ENCODE peak calls at places on chromosomes 5 and 9, in ten cellular contexts. Y, G, F, E, R, Z, Q, U, A and T are unnamed samples.

GRCh38 chr5:8908055-8908683 is 637.7 kb downstream of the SEMA5A start:
- DNase-seq in F (peak), E (peak), R (peak), G (peak), Q (peak), Y (no peak), A (no peak), Z (no peak), U (peak), T (peak)

GRCh38 chr9:70677336-70677735 is 262.9 kb upstream of the KLF9 start:
- DNase-seq in Q (no peak), G (no peak), E (peak), R (no peak), Z (no peak), A (no peak), U (no peak), F (no peak), Y (no peak), T (peak)

GRCh38 chr5:125142439-125142838 is 396.0 kb upstream of the ZNF608 start:
- DNase-seq in F (no peak), Z (no peak), U (no peak), Y (no peak), G (peak), A (no peak), R (no peak), E (no peak), Q (peak), T (no peak)

GRCh38 chr5:73624888-73625287 is 1.1 kb upstream of the ARHGEF28 start:
- DNase-seq in U (no peak), F (no peak), Q (no peak), G (no peak), Z (no peak), Y (no peak), E (no peak), R (no peak), A (no peak), T (no peak)

GRCh38 chr9:3746296-3747275 is 220.8 kb upstream of the RFX3 start:
- DNase-seq in Y (no peak), R (no peak), Z (no peak), A (no peak), U (no peak), Q (peak), E (peak), G (peak), F (peak), T (peak)

GRCh38 chr9:18798518-18799290 is 234.3 kb downstream of the SAXO1 start:
- DNase-seq in F (no peak), Z (no peak), Q (no peak), A (no peak), E (no peak), U (no peak), R (no peak), G (no peak), Y (no peak), T (no peak)

GRCh38 chr9:108903437-108904103 is 30.4 kb downstream of the ELP1 start:
- DNase-seq in F (no peak), A (no peak), G (peak), R (no peak), E (no peak), Q (peak), Z (no peak), Y (no peak), U (no peak), T (peak)

GRCh38 chr5:134247825-134248224 is 22.0 kb upstream of the PPP2CA start:
- DNase-seq in Z (no peak), R (no peak), Y (no peak), G (no peak), Q (no peak), F (no peak), E (no peak), U (no peak), A (no peak), T (no peak)

GRCh38 chr9:119959846-119960545 is 590.8 kb upstream of the BRINP1 start:
- DNase-seq in Y (no peak), R (no peak), G (no peak), U (no peak), Q (peak), A (no peak), F (no peak), E (no peak), Z (no peak), T (no peak)

GRCh38 chr9:133943781-133944745 is 48.1 kb downstream of the VAV2 start:
- DNase-seq in A (no peak), R (peak), Q (no peak), F (no peak), Z (no peak), E (no peak), U (no peak), Y (no peak), G (peak), T (no peak)

GRCh38 chr5:157345067-157345466 is 79.1 kb downstream of the CYFIP2 start:
- DNase-seq in G (no peak), Q (no peak), A (no peak), R (no peak), Z (no peak), U (no peak), Y (no peak), E (no peak), F (no peak), T (no peak)

GRCh38 chr5:90386099-90386710 is 23.4 kb downstream of the CETN3 start:
- DNase-seq in U (no peak), A (no peak), F (no peak), Z (no peak), R (peak), Q (peak), G (peak), E (peak), Y (no peak), T (peak)

GRCh38 chr5:149392718-149393117 is 13.6 kb upstream of the IL17B start:
- DNase-seq in G (peak), Y (no peak), Q (peak), F (no peak), R (no peak), E (no peak), U (no peak), Z (no peak), A (no peak), T (peak)

GRCh38 chr9:93267681-93268505 is 84.0 kb downstream of the WNK2 start:
- DNase-seq in E (peak), Y (no peak), R (peak), Z (no peak), F (no peak), Q (no peak), U (no peak), G (no peak), A (no peak), T (no peak)

GRCh38 chr9:128835246-128836210 is 5.9 kb upstream of the SPOUT1 start:
- DNase-seq in A (no peak), E (no peak), F (no peak), Y (no peak), U (no peak), G (no peak), R (no peak), Q (no peak), Z (no peak), T (no peak)

GRCh38 chr9:133956520-133957076 is 35.5 kb downstream of the VAV2 start:
- DNase-seq in Q (no peak), U (no peak), F (no peak), G (no peak), Y (no peak), R (peak), Z (no peak), E (peak), A (no peak), T (peak)

GRCh38 chr9:132011309-132011708 is 68.4 kb downstream of the MED27 start:
- DNase-seq in A (no peak), R (no peak), U (no peak), E (no peak), Q (no peak), G (no peak), Z (no peak), Y (no peak), F (no peak), T (no peak)

GRCh38 chr9:107280543-107280942 is 2.5 kb upstream of the RAD23B start:
- DNase-seq in R (no peak), G (peak), U (no peak), A (no peak), E (no peak), Q (peak), Z (no peak), F (no peak), Y (no peak), T (no peak)

GRCh38 chr9:123074627-123075026 is 41.2 kb downstream of the GPR21 start:
- DNase-seq in R (no peak), Q (no peak), Y (no peak), F (no peak), G (no peak), U (no peak), E (no peak), Z (no peak), A (no peak), T (no peak)

GRCh38 chr9:7137040-7137439 is 379.3 kb downstream of the KDM4C start:
- DNase-seq in U (no peak), A (no peak), Z (no peak), Q (no peak), G (no peak), R (no peak), Y (no peak), E (no peak), F (no peak), T (no peak)

GRCh38 chr9:7137571-7137970 is 379.8 kb downstream of the KDM4C start:
- DNase-seq in Q (no peak), U (no peak), G (no peak), F (no peak), R (no peak), Z (no peak), E (no peak), Y (no peak), A (no peak), T (no peak)

GRCh38 chr9:7143801-7144200 is 386.0 kb downstream of the KDM4C start:
- DNase-seq in U (no peak), Z (no peak), E (no peak), F (no peak), Y (no peak), Q (no peak), G (no peak), A (no peak), R (no peak), T (no peak)

GRCh38 chr9:7140401-7140800 is 382.6 kb downstream of the KDM4C start:
- DNase-seq in U (no peak), E (no peak), F (no peak), G (no peak), R (no peak), Q (no peak), A (no peak), Z (no peak), Y (no peak), T (no peak)

GRCh38 chr9:7139886-7140285 is 382.1 kb downstream of the KDM4C start:
- DNase-seq in E (no peak), Q (no peak), A (no peak), R (no peak), Y (no peak), F (no peak), Z (no peak), G (no peak), U (no peak), T (no peak)
- H3K4me3 ChIP-seq in E (no peak), Q (no peak), A (no peak), R (no peak), Y (no peak), F (no peak), Z (no peak), G (no peak), U (no peak), T (no peak)

GRCh38 chr5:174157048-174157447 is 111.5 kb downstream of the NSG2 start:
- DNase-seq in U (no peak), Y (no peak), A (no peak), R (no peak), F (no peak), Q (no peak), E (no peak), Z (no peak), G (no peak), T (no peak)
- TF ChIP-seq CTCF in U (no peak), Y (no peak), A (no peak), R (no peak), F (no peak), Q (no peak), E (no peak), Z (no peak), G (no peak), T (no peak)

GRCh38 chr5:14447958-14448881 is 133.4 kb upstream of the OTULINL start:
- DNase-seq in Z (no peak), G (no peak), R (peak), A (no peak), E (no peak), Q (peak), U (no peak), Y (no peak), F (peak), T (peak)
- H3K4me3 ChIP-seq in Z (no peak), G (no peak), R (peak), A (no peak), E (no peak), Q (no peak), U (no peak), Y (no peak), F (no peak), T (no peak)

GRCh38 chr9:34891386-34891785 is 66.7 kb upstream of the PHF24 start:
- DNase-seq in F (no peak), Q (peak), G (peak), Z (no peak), E (no peak), Y (no peak), A (no peak), U (peak), R (no peak), T (no peak)

GRCh38 chr9:34898846-34899245 is 59.2 kb upstream of the PHF24 start:
- DNase-seq in R (no peak), Y (no peak), U (no peak), F (no peak), E (no peak), G (no peak), Z (no peak), Q (no peak), A (no peak), T (no peak)

GRCh38 chr9:34892886-34893285 is 65.2 kb upstream of the PHF24 start:
- DNase-seq in A (no peak), E (no peak), R (no peak), F (no peak), Y (no peak), Z (no peak), Q (no peak), G (no peak), U (no peak), T (no peak)

GRCh38 chr9:34899535-34900158 is 58.4 kb upstream of the PHF24 start:
- DNase-seq in Q (peak), R (peak), E (peak), F (peak), G (peak), Z (peak), A (peak), Y (peak), U (peak), T (peak)

DNA sequence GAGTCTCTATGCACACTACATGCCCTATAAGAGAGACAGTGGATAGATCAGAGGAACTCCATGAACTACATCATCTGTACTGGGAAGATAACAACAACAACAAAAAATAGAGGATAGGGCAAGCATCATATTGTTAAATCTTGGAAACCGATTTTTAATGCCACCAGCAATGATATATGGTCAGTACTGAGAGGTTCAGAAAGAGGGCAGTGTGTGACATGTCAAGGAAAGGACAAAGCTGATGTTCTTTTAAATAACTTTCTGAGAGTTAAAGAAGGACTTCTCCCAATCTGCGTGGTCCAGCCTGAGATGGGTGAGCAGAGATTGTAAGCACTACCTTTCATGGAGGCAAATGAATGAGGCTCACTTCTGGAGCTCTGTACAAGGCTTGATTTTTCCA is 62.0 kb upstream of the PHF24 start:
- DNase-seq in Z (no peak), R (no peak), Q (no peak), Y (no peak), A (no peak), F (no peak), U (no peak), G (no peak), E (no peak), T (no peak)
- TF ChIP-seq CTCF in Z (no peak), R (no peak), Q (peak), Y (no peak), A (no peak), F (peak), U (peak), G (no peak), E (no peak), T (no peak)

DNA sequence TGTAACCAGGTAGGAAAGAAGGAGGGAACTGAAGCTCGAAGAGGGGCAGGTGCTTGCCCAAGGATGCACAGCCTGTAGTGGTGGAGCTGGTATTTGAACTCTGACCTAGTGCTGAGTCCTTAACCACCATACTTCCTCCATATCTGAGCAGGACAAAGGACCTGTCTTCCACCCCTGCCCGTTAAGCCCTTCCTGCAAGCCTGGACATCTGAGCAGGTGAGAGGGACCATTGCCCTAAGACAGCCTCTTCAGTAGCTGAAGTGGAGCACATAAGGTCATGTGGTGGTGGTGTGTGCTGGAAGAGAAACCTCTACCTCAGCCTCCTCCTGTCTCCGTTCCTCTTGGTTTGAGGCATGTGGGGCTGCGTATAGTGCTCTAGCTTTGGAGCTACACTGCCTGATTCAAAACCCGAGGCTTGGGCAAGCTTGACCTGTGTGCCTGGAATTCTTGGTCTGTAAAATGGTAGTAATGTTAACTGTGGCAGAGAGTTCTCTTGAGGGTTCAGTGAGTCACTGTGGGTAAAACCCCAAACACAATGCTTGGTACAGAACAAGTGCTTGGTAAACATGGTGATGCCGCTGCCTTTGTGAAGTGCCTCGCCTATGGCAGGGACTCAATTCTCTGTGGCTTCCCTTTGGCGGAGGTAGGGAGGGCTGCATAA is 7.4 kb downstream of the GALNT10 start:
- DNase-seq in Y (no peak), R (no peak), G (peak), E (no peak), F (peak), Z (peak), U (no peak), Q (peak), A (peak), T (no peak)
- H3K4me3 ChIP-seq in Y (no peak), R (no peak), G (no peak), E (no peak), F (no peak), Z (no peak), U (no peak), Q (no peak), A (no peak), T (no peak)

GRCh38 chr9:84782228-84782866 is 112.8 kb downstream of the NTRK2 start:
- DNase-seq in E (no peak), F (peak), U (no peak), Y (no peak), Z (no peak), G (peak), A (no peak), Q (peak), R (no peak), T (no peak)

GRCh38 chr9:84778537-84778936 is 109.0 kb downstream of the NTRK2 start:
- DNase-seq in U (no peak), Y (no peak), A (no peak), G (no peak), Z (no peak), Q (no peak), F (no peak), R (no peak), E (no peak), T (no peak)

GRCh38 chr9:84780385-84780784 is 110.9 kb downstream of the NTRK2 start:
- DNase-seq in R (no peak), Y (no peak), U (no peak), Z (no peak), F (no peak), Q (no peak), A (no peak), E (no peak), G (no peak), T (no peak)

GRCh38 chr9:84779892-84780291 is 110.4 kb downstream of the NTRK2 start:
- DNase-seq in A (no peak), Q (peak), U (no peak), E (no peak), R (no peak), G (no peak), F (no peak), Y (no peak), Z (no peak), T (no peak)

GRCh38 chr9:84781431-84781830 is 111.9 kb downstream of the NTRK2 start:
- DNase-seq in U (no peak), F (peak), A (no peak), R (peak), Q (peak), Y (no peak), E (no peak), G (peak), Z (no peak), T (no peak)
- TF ChIP-seq CTCF in U (peak), F (peak), A (peak), R (peak), Q (peak), Y (no peak), E (peak), G (peak), Z (no peak), T (peak)

GRCh38 chr5:139394654-139395566 is at the start of gene PROB1:
- DNase-seq in A (no peak), Y (no peak), F (no peak), U (no peak), Q (no peak), E (no peak), G (no peak), Z (no peak), R (no peak), T (no peak)

GRCh38 chr5:139392324-139392677 is 2.6 kb upstream of the MZB1 start:
- DNase-seq in Y (no peak), G (no peak), E (no peak), U (no peak), R (no peak), Z (no peak), A (no peak), F (no peak), Q (no peak), T (no peak)

GRCh38 chr5:139392678-139393496 is 2.0 kb downstream of the PROB1 start:
- DNase-seq in A (peak), R (peak), Q (peak), F (peak), G (peak), E (peak), Z (peak), U (no peak), Y (no peak), T (no peak)

GRCh38 chr5:139394123-139394653 is 716 bp downstream of the PROB1 start:
- DNase-seq in F (no peak), E (peak), R (peak), Z (no peak), G (no peak), A (no peak), Y (peak), Q (no peak), U (no peak), T (peak)

GRCh38 chr5:139393497-139394122 is 1.3 kb downstream of the PROB1 start:
- DNase-seq in Q (no peak), A (no peak), R (peak), Y (no peak), E (no peak), F (no peak), Z (no peak), G (no peak), U (no peak), T (no peak)
- H3K4me3 ChIP-seq in Q (peak), A (peak), R (peak), Y (peak), E (peak), F (peak), Z (peak), G (peak), U (no peak), T (peak)

GRCh38 chr5:172622091-172623046 is 18.7 kb upstream of the NEURL1B start:
- DNase-seq in Y (no peak), U (no peak), A (no peak), G (no peak), E (peak), R (no peak), Z (no peak), F (no peak), Q (no peak), T (no peak)
- TF ChIP-seq CTCF in Y (no peak), U (no peak), A (no peak), G (no peak), E (no peak), R (no peak), Z (no peak), F (peak), Q (no peak), T (no peak)